ENCODE peak calls at places on chromosomes 6 and 20, in seven cellular contexts. J is NCI-H1694; K is NCI-H774; U is activated CD8-positive, alpha-beta memory T cell treated with anti-CD3 and anti-CD28 coated beads for 24 hours; W is breast epithelium; Q is B cell; E is activated T-helper 1 cell treated with anti-CD3 and anti-CD28 coated beads, Interleukin-2, amount 50 U/mL, for 16 hours. R is an unnamed sample.

GRCh38 chr20:59955131-59955796 is 3.0 kb upstream of the CDH26 start:
- DNase-seq in K (no peak), W (no peak), J (no peak), E (no peak), U (no peak), Q (no peak), R (peak)

GRCh38 chr6:109073344-109074235 is 21.1 kb downstream of the SESN1 start:
- DNase-seq in Q (peak), E (no peak), U (no peak), W (no peak), J (peak), K (peak), R (peak)

GRCh38 chr6:89734526-89734925 is 85.1 kb downstream of the MDN1 start:
- DNase-seq in W (no peak), U (no peak), Q (no peak), J (no peak), E (no peak), K (no peak), R (peak)

GRCh38 chr6:115706981-115707380 is 353.7 kb downstream of the FRK start:
- DNase-seq in Q (no peak), W (no peak), K (no peak), J (no peak), E (no peak), U (no peak), R (no peak)

GRCh38 chr20:29690274-29690673 is 1567.2 kb upstream of the DEFB115 start:
- DNase-seq in W (no peak), K (no peak), E (no peak), U (no peak), J (no peak), Q (no peak), R (no peak)

GRCh38 chr20:56631318-56631989 is 2.3 kb downstream of the TFAP2C start:
- DNase-seq in W (no peak), U (no peak), E (no peak), J (no peak), Q (no peak), K (no peak), R (peak)

GRCh38 chr20:64053841-64054661 is 4.6 kb upstream of the SOX18 start:
- DNase-seq in U (no peak), W (no peak), K (no peak), J (no peak), E (no peak), Q (no peak), R (no peak)

GRCh38 chr6:11828185-11828897 is 49.7 kb upstream of the ADTRP start:
- DNase-seq in J (no peak), Q (peak), E (no peak), K (no peak), U (no peak), W (no peak), R (no peak)

GRCh38 chr6:118317581-118318563 is 230.2 kb upstream of the PLN start:
- DNase-seq in K (no peak), W (no peak), E (no peak), Q (no peak), J (no peak), U (no peak), R (no peak)

GRCh38 chr20:51831891-51832675 is 29.8 kb upstream of the SALL4 start:
- DNase-seq in Q (no peak), U (no peak), J (no peak), W (no peak), E (no peak), K (no peak), R (no peak)

GRCh38 chr20:17628101-17628841 is 53.8 kb downstream of the RRBP1 start:
- DNase-seq in E (no peak), Q (no peak), W (no peak), J (no peak), U (no peak), K (no peak), R (no peak)

GRCh38 chr6:126170875-126171489 is 168.9 kb upstream of the CENPW start:
- DNase-seq in W (no peak), E (no peak), Q (peak), J (peak), U (no peak), K (no peak), R (peak)

GRCh38 chr20:37941332-37941731 is 38.4 kb downstream of the VSTM2L start:
- DNase-seq in E (no peak), W (no peak), U (no peak), K (no peak), J (no peak), Q (no peak), R (no peak)

GRCh38 chr6:108737594-108738546 is 110.4 kb upstream of the ARMC2 start:
- DNase-seq in E (no peak), U (no peak), J (no peak), K (no peak), Q (no peak), W (no peak), R (peak)

GRCh38 chr20:47677314-47678129 is 107.8 kb downstream of the SULF2 start:
- DNase-seq in K (peak), J (no peak), U (peak), E (peak), W (peak), Q (peak), R (peak)

GRCh38 chr20:48750941-48751620 is 76.7 kb downstream of the PREX1 start:
- DNase-seq in U (peak), K (no peak), J (no peak), E (peak), W (peak), Q (no peak), R (no peak)

GRCh38 chr20:9126527-9126926 is 57.6 kb downstream of the PLCB4 start:
- DNase-seq in E (no peak), K (no peak), U (no peak), Q (no peak), J (no peak), W (no peak), R (no peak)

GRCh38 chr6:159808647-159809046 is 8.6 kb downstream of the PNLDC1 start:
- DNase-seq in J (no peak), K (no peak), E (no peak), U (no peak), W (no peak), Q (no peak), R (no peak)

GRCh38 chr6:99613705-99614429 is 7.2 kb downstream of the PRDM13 start:
- DNase-seq in Q (peak), K (peak), U (peak), E (no peak), W (no peak), J (peak), R (peak)

GRCh38 chr20:52192296-52193007 is 873 bp upstream of the ZFP64 start:
- DNase-seq in K (no peak), W (no peak), Q (no peak), U (no peak), J (peak), E (no peak), R (peak)